ENCODE peak calls at places on chromosome 3, in seven cellular contexts. J, G, A, L, O, Q and K are unnamed samples.

GRCh38 chr3:124200336-124200901 is 208.5 kb upstream of the ROPN1 start:
- DNase-seq in G (peak), A (no peak), Q (no peak), L (no peak), O (no peak), J (no peak), K (no peak)

GRCh38 chr3:101036213-101036618 is 43.0 kb upstream of the ABI3BP start:
- DNase-seq in A (no peak), O (no peak), G (peak), J (peak), L (peak), Q (peak), K (no peak)

GRCh38 chr3:71171246-71171645 is 412.3 kb downstream of the FOXP1 start:
- DNase-seq in Q (no peak), G (no peak), A (no peak), L (no peak), J (no peak), O (no peak), K (no peak)

GRCh38 chr3:126293370-126294082 is 63.7 kb downstream of the KLF15 start:
- DNase-seq in G (no peak), Q (no peak), O (no peak), A (no peak), L (no peak), J (no peak), K (no peak)

GRCh38 chr3:160773722-160774121 is 17.7 kb downstream of the PPM1L start:
- DNase-seq in A (no peak), O (no peak), J (no peak), G (no peak), Q (no peak), L (no peak), K (no peak)

GRCh38 chr3:130841357-130841756 is 52.5 kb upstream of the ATP2C1 start:
- DNase-seq in O (no peak), G (no peak), J (no peak), Q (no peak), L (peak), A (no peak), K (no peak)

GRCh38 chr3:55485208-55485791 is 1.8 kb downstream of the WNT5A start:
- DNase-seq in G (peak), A (peak), J (peak), Q (peak), O (peak), L (peak), K (peak)

GRCh38 chr3:197458179-197458707 is 97.5 kb downstream of the BDH1 start:
- DNase-seq in Q (no peak), L (peak), O (peak), G (no peak), J (no peak), A (no peak), K (peak)

GRCh38 chr3:49600781-49601180 is 46.5 kb downstream of the BSN start:
- DNase-seq in L (no peak), A (no peak), J (no peak), Q (no peak), O (no peak), G (peak), K (no peak)